ENCODE peak calls at places on chromosomes 11 and 22, in five cellular contexts. S is colonic mucosa, T is A549, P is thoracic aorta, H is astrocyte of the spinal cord. Z is an unnamed sample.

GRCh38 chr22:24506802-24507438 is 11.8 kb downstream of the UPB1 start:
- DNase-seq in S (no peak), T (peak), P (no peak), H (no peak), Z (no peak)

GRCh38 chr22:39661842-39662676 is 91.5 kb downstream of the CACNA1I start:
- DNase-seq in S (peak), T (no peak), P (no peak), H (no peak), Z (no peak)

GRCh38 chr11:95925011-95925410 is 1.1 kb upstream of the MTMR2 start:
- DNase-seq in S (no peak), T (peak), P (no peak), H (peak), Z (no peak)

GRCh38 chr11:1112351-1113191 is 37.9 kb downstream of the MUC2 start:
- DNase-seq in S (no peak), T (no peak), P (no peak), H (no peak), Z (no peak)

GRCh38 chr11:114110948-114111347 is 51.4 kb downstream of the ZBTB16 start:
- DNase-seq in S (no peak), T (no peak), P (no peak), H (peak), Z (no peak)

GRCh38 chr11:72525466-72525865 is 91.1 kb upstream of the CLPB start:
- DNase-seq in S (no peak), T (no peak), P (no peak), H (no peak), Z (no peak)

GRCh38 chr11:94376841-94377240 is 24.4 kb downstream of the GPR83 start:
- DNase-seq in S (no peak), T (no peak), P (no peak), H (no peak), Z (no peak)

GRCh38 chr22:38724926-38725571 is 19.3 kb downstream of the GTPBP1 start:
- DNase-seq in S (no peak), T (peak), P (no peak), H (peak), Z (no peak)

GRCh38 chr11:29184939-29185890 is 831.6 kb downstream of the KCNA4 start:
- DNase-seq in S (no peak), T (no peak), P (no peak), H (peak), Z (no peak)

GRCh38 chr11:61055776-61056175 is 46.5 kb upstream of the CD5 start:
- DNase-seq in S (no peak), T (no peak), P (no peak), H (no peak), Z (no peak)

GRCh38 chr11:130527648-130528300 is 79.3 kb downstream of the ADAMTS15 start:
- DNase-seq in S (no peak), T (no peak), P (no peak), H (peak), Z (no peak)

GRCh38 chr22:46083383-46084350 is 66.7 kb upstream of the PPARA start:
- DNase-seq in S (no peak), T (no peak), P (no peak), H (no peak), Z (no peak)

GRCh38 chr22:44211946-44212930 is 31.5 kb downstream of the PARVG start:
- DNase-seq in S (no peak), T (no peak), P (no peak), H (no peak), Z (peak)

GRCh38 chr11:13118194-13118593 is 109.1 kb downstream of the RASSF10 start:
- DNase-seq in S (no peak), T (peak), P (no peak), H (peak), Z (no peak)

GRCh38 chr11:73414977-73415492 is 38.8 kb downstream of the RELT start:
- DNase-seq in S (no peak), T (no peak), P (no peak), H (peak), Z (no peak)

GRCh38 chr22:35310556-35311550 is 11.2 kb downstream of the TOM1 start:
- DNase-seq in S (peak), T (no peak), P (no peak), H (no peak), Z (no peak)

GRCh38 chr11:30889116-30889765 is 303.1 kb upstream of the MPPED2 start:
- DNase-seq in S (no peak), T (no peak), P (no peak), H (peak), Z (no peak)

GRCh38 chr11:22778642-22779041 is 51.0 kb downstream of the SVIP start:
- DNase-seq in S (no peak), T (no peak), P (no peak), H (no peak), Z (no peak)

DNA sequence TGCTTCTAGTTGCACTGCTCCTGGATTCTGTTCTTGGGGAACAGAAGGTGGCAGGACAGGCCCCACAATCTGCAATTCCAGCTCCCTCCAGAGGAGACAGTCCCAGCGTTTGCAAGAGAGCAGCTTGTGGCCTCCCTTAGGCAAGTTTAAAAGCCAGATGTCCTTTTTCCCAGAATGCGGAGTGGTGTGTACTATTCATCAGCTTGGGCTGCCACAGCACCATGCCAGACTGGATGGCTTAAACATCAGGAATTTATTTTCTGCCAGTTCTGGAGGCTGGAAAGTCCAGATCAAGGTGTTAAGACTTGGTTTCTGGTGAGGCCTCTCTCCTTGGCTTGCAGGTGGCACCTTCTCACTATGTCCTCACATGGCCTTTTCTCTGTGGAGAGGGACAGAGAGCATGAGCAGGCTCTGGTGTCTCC is 11.7 kb downstream of the MIAT start:
- DNase-seq in S (no peak), T (no peak), P (no peak), H (peak), Z (no peak)
- TF ChIP-seq CTCF in S (no peak), T (peak), P (no peak), H (peak), Z (peak)

DNA sequence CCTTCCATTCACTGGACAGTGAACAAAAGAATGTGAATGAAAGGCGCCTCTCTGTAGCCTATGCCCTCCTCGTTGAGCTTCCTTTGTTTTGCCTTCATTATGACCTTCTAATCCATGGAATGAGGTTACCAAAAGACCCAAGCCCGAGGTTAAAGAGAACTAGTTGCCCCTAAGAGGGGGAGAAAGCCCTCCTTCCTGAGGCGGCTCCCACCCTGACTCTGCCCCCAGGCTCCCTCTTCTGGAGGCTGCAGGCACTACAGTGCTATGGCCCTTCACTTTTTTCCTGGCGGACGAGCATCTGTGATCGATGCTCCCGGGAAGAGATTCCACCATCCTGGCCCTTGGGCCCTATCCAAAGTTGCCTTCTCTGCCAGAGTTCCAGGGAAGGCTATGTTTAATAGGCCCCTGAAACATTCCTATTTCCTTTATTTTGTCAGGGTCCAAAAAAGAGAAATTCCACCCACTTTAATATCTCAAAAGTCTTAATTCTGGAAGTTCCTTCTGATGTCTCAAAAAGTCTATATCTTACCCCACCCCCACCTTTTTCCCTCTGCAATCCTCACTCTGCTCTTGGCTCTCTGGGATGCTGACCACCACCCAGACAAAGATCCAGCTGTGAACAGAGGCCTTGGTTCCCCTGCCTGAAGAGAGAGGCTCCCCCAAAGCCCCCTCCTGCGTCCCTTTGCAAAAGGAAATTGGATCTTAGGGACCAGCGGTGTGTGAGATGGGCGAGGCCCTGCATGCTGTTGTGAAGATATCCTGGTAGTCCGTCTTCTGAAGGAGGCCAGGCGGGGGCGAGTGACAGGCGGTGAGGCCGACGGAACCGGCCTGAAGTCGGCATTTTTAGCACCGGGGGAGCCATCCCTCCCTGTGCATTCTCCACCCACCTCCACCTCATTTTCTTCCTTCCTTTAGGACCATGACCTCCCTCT is 147.1 kb downstream of the FEZ1 start:
- DNase-seq in S (peak), T (peak), P (no peak), H (peak), Z (peak)
- TF ChIP-seq CTCF in S (peak), T (peak), P (peak), H (peak), Z (peak)

DNA sequence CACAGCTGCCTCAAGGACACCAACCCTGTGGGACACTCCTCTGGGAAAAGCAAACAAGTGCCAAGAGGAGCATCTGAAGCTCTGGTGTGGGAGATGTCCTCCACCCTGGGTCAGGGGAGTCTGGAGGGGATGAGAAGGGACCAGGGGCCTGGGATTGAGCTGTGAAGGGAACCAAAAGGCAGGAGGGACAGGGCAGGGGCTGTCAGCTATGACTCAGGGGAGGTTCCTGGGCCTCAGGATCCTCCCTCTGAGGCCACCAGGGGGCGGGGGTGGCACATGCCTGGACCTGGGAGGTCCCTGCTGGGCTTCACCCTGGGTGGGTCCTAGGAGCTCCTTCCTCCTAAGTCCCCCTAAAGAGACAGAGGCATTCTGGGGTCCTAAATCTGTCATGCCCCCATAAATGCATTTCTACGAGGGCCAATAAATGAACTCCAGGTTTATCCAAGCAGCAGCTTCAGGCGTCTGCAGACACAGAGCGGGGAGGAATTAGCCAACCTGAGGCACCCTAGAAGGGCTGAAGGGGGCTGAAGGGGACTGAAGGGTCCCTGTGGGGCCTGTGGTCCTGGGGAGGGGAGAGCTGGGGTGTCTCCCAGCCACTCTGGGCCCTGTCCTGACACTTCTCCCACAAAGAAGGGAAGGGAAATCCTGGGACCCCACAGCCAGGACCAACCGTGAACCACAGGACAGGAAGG is 31.9 kb upstream of the IGLL5 start:
- DNase-seq in S (peak), T (no peak), P (no peak), H (no peak), Z (no peak)
- TF ChIP-seq CTCF in S (peak), T (peak), P (no peak), H (peak), Z (peak)

DNA sequence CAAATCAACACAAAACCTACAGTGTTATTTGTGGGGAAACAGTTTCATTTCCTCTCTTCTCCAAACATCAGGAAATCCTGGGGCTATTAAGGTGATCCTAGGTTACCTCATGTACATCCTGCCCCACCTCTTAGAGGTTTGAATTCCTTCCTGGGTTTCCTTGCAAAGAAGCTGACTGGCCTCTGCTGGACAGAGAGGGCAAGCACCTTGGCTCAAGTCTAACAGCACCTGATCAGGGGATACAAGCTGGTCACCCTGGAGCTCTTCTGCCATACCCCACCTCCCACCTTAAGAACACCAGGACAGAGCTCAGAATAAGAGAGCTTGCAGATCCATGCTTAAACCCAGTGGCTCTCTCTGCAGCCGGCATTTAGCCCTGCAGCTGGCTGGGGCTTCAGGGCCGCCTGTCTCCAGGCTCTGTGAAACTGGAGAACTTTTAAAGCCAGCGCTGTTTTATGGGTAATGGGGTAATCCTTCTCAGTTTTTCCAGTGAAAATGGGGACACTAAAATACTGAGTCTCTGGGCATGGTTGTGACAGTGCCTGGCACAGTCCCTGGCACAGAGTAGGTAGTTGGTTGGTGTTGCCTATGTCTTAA is 386.6 kb upstream of the NARS2 start:
- DNase-seq in S (peak), T (no peak), P (no peak), H (peak), Z (no peak)
- TF ChIP-seq CTCF in S (peak), T (peak), P (no peak), H (peak), Z (peak)

DNA sequence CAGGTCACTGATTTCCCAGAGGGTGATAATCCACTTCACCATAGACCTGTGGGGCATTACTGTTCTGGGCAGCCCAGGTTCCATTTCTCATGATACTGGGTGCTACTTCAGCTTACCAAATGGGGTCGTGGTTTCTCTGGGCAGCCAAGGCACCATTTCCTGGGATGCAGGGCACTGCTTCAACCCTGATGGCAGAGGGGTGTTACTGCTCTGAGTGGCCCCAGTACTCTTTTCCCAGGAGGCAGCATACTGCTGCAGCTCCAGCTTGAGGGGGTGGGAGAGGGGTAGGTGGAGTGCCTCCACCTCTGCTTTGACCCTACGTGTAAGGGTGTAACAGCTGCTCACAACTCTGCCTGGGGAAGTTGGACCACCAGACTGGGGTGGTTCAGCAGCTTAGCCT is 51.1 kb downstream of the PRMT3 start:
- DNase-seq in S (no peak), T (no peak), P (no peak), H (no peak), Z (no peak)
- TF ChIP-seq CTCF in S (no peak), T (no peak), P (no peak), H (no peak), Z (no peak)

GRCh38 chr11:104823638-104824037 is 74.6 kb downstream of the CASP12 start:
- DNase-seq in S (no peak), T (no peak), P (no peak), H (no peak), Z (no peak)
- TF ChIP-seq CTCF in S (no peak), T (no peak), P (no peak), H (no peak), Z (peak)

GRCh38 chr11:43988040-43988793 is 45.8 kb downstream of the C11orf96 start:
- DNase-seq in S (no peak), T (no peak), P (no peak), H (peak), Z (no peak)
- TF ChIP-seq CTCF in S (no peak), T (no peak), P (no peak), H (peak), Z (no peak)

DNA sequence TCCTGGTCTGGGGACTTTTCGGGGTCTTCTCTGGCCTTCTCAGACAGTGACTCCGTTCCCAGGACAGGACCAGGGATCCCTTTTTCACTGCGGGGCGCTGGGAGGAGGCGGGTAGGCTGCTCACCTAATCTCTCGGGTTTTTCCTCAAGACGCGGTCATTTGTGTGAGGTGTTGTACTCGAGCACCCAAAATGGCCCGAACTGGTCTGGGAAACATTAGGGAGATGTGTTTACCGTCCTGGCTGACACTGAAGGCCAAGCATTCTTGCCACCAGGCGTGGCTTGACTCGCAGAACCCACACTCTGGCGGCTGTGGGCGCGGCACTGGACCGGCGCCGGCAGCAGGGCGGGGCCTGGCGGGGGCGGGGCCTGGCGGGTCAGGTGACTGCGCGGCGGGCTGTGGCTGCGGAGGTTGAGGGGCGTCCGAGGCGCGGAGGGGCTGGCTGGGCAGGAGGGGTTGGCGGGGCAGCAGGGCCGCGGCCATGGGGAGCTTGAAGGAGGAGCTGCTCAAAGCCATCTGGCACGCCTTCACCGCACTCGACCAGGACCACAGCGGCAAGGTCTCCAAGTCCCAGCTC is at the start of gene SWAP70:
- DNase-seq in S (peak), T (peak), P (peak), H (peak), Z (peak)
- TF ChIP-seq CTCF in S (peak), T (no peak), P (peak), H (peak), Z (peak)

DNA sequence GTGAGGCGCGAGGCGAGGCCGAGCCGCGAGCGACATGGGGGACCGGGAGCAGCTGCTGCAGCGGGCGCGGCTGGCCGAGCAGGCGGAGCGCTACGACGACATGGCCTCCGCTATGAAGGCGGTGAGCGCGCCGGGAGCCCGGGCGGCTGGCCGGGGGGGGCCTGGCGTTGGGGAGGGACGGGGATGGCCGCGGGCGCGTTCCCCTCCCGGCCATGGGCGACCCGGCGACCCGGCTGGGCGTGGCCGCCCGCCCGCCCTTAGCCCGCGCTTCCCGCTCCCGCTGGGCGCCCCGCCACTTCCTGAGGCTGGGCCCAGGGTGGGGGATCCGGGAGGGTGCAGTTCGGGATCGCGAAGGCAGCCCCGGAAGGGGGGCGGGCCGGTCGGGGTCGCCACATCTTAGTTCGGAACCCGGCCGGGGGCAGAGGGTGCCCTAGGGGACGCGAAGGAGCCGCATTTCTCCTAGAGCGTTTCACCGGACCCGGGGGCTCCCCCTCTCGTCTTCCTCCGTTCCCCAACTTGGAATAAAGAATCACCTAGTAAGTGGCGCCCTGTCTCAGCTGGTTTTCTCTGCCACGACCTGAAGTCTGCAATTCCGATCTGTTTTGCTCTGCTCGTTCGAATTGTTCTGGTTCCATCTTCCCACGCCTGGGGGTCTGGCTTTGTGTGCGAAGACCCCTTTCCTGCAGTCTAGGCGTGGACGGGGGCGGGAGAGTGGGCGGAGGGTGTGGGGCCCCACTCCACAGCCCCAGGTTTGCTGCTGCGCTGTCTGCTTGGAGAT is 554 bp downstream of the YWHAH start:
- DNase-seq in S (peak), T (peak), P (no peak), H (peak), Z (peak)
- TF ChIP-seq CTCF in S (no peak), T (no peak), P (no peak), H (peak), Z (no peak)

GRCh38 chr11:100841711-100842407 is 154.8 kb downstream of the ARHGAP42 start:
- DNase-seq in S (no peak), T (no peak), P (no peak), H (no peak), Z (no peak)
- TF ChIP-seq CTCF in S (no peak), T (peak), P (no peak), H (no peak), Z (no peak)